ENCODE peak calls at places on chromosomes 6 and 20, in eight cellular contexts. One of them, this sample, is unnamed.

GRCh38 chr20:38134427-38135281 is 30.4 kb downstream of the TGM2 start:
- DNase-seq in B cell: no peak
- DNase-seq in tibial nerve: no peak
- DNase-seq in kidney epithelial cell: peak; percentile 51
- DNase-seq in heart left ventricle: no peak
- DNase-seq in cardiac muscle cell: peak; percentile 80
- DNase-seq in lower leg skin: peak; percentile 82
- DNase-seq in hepatocyte: no peak
- DNase-seq in this sample: peak; percentile 11

GRCh38 chr6:138485005-138485545 is 14.2 kb downstream of the NHSL1 start:
- DNase-seq in tibial nerve: no peak
- DNase-seq in cardiac muscle cell: peak; percentile 36
- DNase-seq in B cell: no peak
- DNase-seq in heart left ventricle: no peak
- DNase-seq in hepatocyte: no peak
- DNase-seq in kidney epithelial cell: no peak
- DNase-seq in lower leg skin: no peak
- DNase-seq in this sample: no peak

GRCh38 chr6:145562771-145563615 is 172.3 kb downstream of the EPM2A start:
- DNase-seq in kidney epithelial cell: no peak
- DNase-seq in lower leg skin: no peak
- DNase-seq in heart left ventricle: no peak
- DNase-seq in tibial nerve: no peak
- DNase-seq in cardiac muscle cell: no peak
- DNase-seq in hepatocyte: no peak
- DNase-seq in B cell: no peak
- DNase-seq in this sample: no peak

GRCh38 chr6:138088307-138088744 is 18.9 kb downstream of the PERP start:
- DNase-seq in kidney epithelial cell: peak; percentile 61
- DNase-seq in heart left ventricle: no peak
- DNase-seq in hepatocyte: peak; percentile 69
- DNase-seq in lower leg skin: no peak
- DNase-seq in tibial nerve: no peak
- DNase-seq in B cell: no peak
- DNase-seq in cardiac muscle cell: peak; percentile 34
- DNase-seq in this sample: no peak

GRCh38 chr20:49276201-49276894 is 1.5 kb downstream of the ZNFX1 start:
- DNase-seq in kidney epithelial cell: peak; percentile 51
- DNase-seq in heart left ventricle: peak; percentile 49
- DNase-seq in hepatocyte: peak; percentile 25
- DNase-seq in lower leg skin: no peak
- DNase-seq in tibial nerve: no peak
- DNase-seq in cardiac muscle cell: peak; percentile 59
- DNase-seq in B cell: peak; percentile 58
- DNase-seq in this sample: peak; percentile 82

GRCh38 chr6:157830354-157831017 is 7.4 kb downstream of the SNX9 start:
- DNase-seq in B cell: no peak
- DNase-seq in cardiac muscle cell: no peak
- DNase-seq in heart left ventricle: no peak
- DNase-seq in kidney epithelial cell: no peak
- DNase-seq in tibial nerve: no peak
- DNase-seq in hepatocyte: no peak
- DNase-seq in lower leg skin: no peak
- DNase-seq in this sample: no peak

GRCh38 chr20:37490670-37491350 is 30.2 kb upstream of the NNAT start:
- DNase-seq in tibial nerve: no peak
- DNase-seq in hepatocyte: no peak
- DNase-seq in B cell: no peak
- DNase-seq in kidney epithelial cell: no peak
- DNase-seq in heart left ventricle: no peak
- DNase-seq in lower leg skin: peak; percentile 59
- DNase-seq in cardiac muscle cell: no peak
- DNase-seq in this sample: no peak

GRCh38 chr6:133895573-133896343 is 6.8 kb downstream of the TCF21 start:
- DNase-seq in heart left ventricle: peak; percentile 39
- DNase-seq in hepatocyte: peak; percentile 32
- DNase-seq in B cell: no peak
- DNase-seq in cardiac muscle cell: peak; percentile 57
- DNase-seq in lower leg skin: no peak
- DNase-seq in tibial nerve: no peak
- DNase-seq in kidney epithelial cell: no peak
- DNase-seq in this sample: no peak

GRCh38 chr20:17863577-17864292 is 104.9 kb downstream of the SNX5 start:
- DNase-seq in lower leg skin: no peak
- DNase-seq in kidney epithelial cell: no peak
- DNase-seq in hepatocyte: peak; percentile 88
- DNase-seq in B cell: no peak
- DNase-seq in heart left ventricle: no peak
- DNase-seq in tibial nerve: no peak
- DNase-seq in cardiac muscle cell: no peak
- DNase-seq in this sample: no peak

GRCh38 chr6:108809211-108809610 is 39.0 kb upstream of the ARMC2 start:
- DNase-seq in B cell: no peak
- DNase-seq in heart left ventricle: no peak
- DNase-seq in hepatocyte: no peak
- DNase-seq in kidney epithelial cell: no peak
- DNase-seq in cardiac muscle cell: no peak
- DNase-seq in lower leg skin: no peak
- DNase-seq in tibial nerve: no peak
- DNase-seq in this sample: no peak

GRCh38 chr20:61980647-61981583 is 84.8 kb downstream of the TAF4 start:
- DNase-seq in tibial nerve: no peak
- DNase-seq in hepatocyte: no peak
- DNase-seq in cardiac muscle cell: peak; percentile 15
- DNase-seq in kidney epithelial cell: no peak
- DNase-seq in B cell: no peak
- DNase-seq in lower leg skin: no peak
- DNase-seq in heart left ventricle: no peak
- DNase-seq in this sample: peak; percentile 11

GRCh38 chr6:21079468-21080048 is 514.0 kb upstream of the SOX4 start:
- DNase-seq in B cell: no peak
- DNase-seq in hepatocyte: peak; percentile 28
- DNase-seq in kidney epithelial cell: no peak
- DNase-seq in heart left ventricle: no peak
- DNase-seq in tibial nerve: no peak
- DNase-seq in cardiac muscle cell: peak; percentile 44
- DNase-seq in lower leg skin: no peak
- DNase-seq in this sample: no peak

GRCh38 chr20:33569290-33570094 is 79.6 kb downstream of the CBFA2T2 start:
- DNase-seq in cardiac muscle cell: no peak
- DNase-seq in kidney epithelial cell: no peak
- DNase-seq in tibial nerve: no peak
- DNase-seq in lower leg skin: no peak
- DNase-seq in heart left ventricle: no peak
- DNase-seq in hepatocyte: no peak
- DNase-seq in B cell: no peak
- DNase-seq in this sample: no peak

GRCh38 chr6:1552296-1552761 is 57.4 kb upstream of the FOXC1 start:
- DNase-seq in heart left ventricle: no peak
- DNase-seq in hepatocyte: no peak
- DNase-seq in tibial nerve: no peak
- DNase-seq in B cell: peak; percentile 16
- DNase-seq in lower leg skin: no peak
- DNase-seq in kidney epithelial cell: no peak
- DNase-seq in cardiac muscle cell: peak; percentile 47
- DNase-seq in this sample: no peak

GRCh38 chr20:13142143-13142542 is 78.9 kb upstream of the ISM1 start:
- DNase-seq in hepatocyte: no peak
- DNase-seq in tibial nerve: no peak
- DNase-seq in B cell: no peak
- DNase-seq in cardiac muscle cell: no peak
- DNase-seq in heart left ventricle: no peak
- DNase-seq in kidney epithelial cell: no peak
- DNase-seq in lower leg skin: no peak
- DNase-seq in this sample: no peak

GRCh38 chr6:106444777-106445507 is 84.4 kb downstream of the CRYBG1 start:
- DNase-seq in heart left ventricle: no peak
- DNase-seq in tibial nerve: no peak
- DNase-seq in lower leg skin: no peak
- DNase-seq in kidney epithelial cell: peak; percentile 48
- DNase-seq in cardiac muscle cell: peak; percentile 76
- DNase-seq in hepatocyte: peak; percentile 81
- DNase-seq in B cell: peak; percentile 73
- DNase-seq in this sample: peak; percentile 17

GRCh38 chr20:55200317-55200716 is 724.9 kb downstream of the DOK5 start:
- DNase-seq in cardiac muscle cell: no peak
- DNase-seq in hepatocyte: no peak
- DNase-seq in heart left ventricle: no peak
- DNase-seq in kidney epithelial cell: no peak
- DNase-seq in tibial nerve: no peak
- DNase-seq in B cell: no peak
- DNase-seq in lower leg skin: no peak
- DNase-seq in this sample: no peak

GRCh38 chr6:87794922-87795885 is 93.2 kb upstream of the AKIRIN2 start:
- DNase-seq in kidney epithelial cell: no peak
- DNase-seq in cardiac muscle cell: no peak
- DNase-seq in lower leg skin: no peak
- DNase-seq in hepatocyte: no peak
- DNase-seq in B cell: no peak
- DNase-seq in heart left ventricle: no peak
- DNase-seq in tibial nerve: no peak
- DNase-seq in this sample: no peak

GRCh38 chr20:32626859-32627636 is 41.9 kb upstream of the NOL4L start:
- DNase-seq in heart left ventricle: no peak
- DNase-seq in hepatocyte: no peak
- DNase-seq in kidney epithelial cell: no peak
- DNase-seq in cardiac muscle cell: no peak
- DNase-seq in B cell: peak; percentile 54
- DNase-seq in lower leg skin: no peak
- DNase-seq in tibial nerve: no peak
- DNase-seq in this sample: peak; percentile 22

DNA sequence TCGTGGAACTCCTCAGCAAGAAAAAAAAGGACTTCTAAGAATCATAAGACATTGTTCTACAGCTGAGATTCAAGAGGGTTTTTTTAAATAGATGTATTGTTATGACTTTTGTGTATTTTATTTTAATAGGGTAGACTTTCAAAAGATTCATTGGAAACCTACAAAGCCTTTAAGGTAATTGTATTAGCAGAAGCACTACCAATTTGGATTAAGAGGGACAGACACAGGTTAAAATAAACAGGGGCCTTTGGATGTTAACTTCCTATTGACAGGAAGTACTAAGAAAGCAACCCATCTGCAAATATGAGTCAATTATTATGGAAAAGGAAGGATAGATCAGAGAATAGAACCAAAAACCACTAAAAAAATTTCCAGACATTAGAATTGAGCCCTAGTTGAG is 153.5 kb downstream of the HDGFL1 start:
- DNase-seq in tibial nerve: no peak
- DNase-seq in lower leg skin: no peak
- DNase-seq in kidney epithelial cell: no peak
- DNase-seq in cardiac muscle cell: no peak
- DNase-seq in heart left ventricle: no peak
- DNase-seq in B cell: no peak
- DNase-seq in hepatocyte: no peak
- DNase-seq in this sample: no peak
- TF ChIP-seq CTCF in tibial nerve: no peak
- TF ChIP-seq CTCF in lower leg skin: no peak
- TF ChIP-seq CTCF in kidney epithelial cell: no peak
- TF ChIP-seq CTCF in cardiac muscle cell: no peak
- TF ChIP-seq CTCF in heart left ventricle: no peak
- TF ChIP-seq CTCF in B cell: no peak
- TF ChIP-seq CTCF in hepatocyte: no peak
- TF ChIP-seq CTCF in this sample: no peak

DNA sequence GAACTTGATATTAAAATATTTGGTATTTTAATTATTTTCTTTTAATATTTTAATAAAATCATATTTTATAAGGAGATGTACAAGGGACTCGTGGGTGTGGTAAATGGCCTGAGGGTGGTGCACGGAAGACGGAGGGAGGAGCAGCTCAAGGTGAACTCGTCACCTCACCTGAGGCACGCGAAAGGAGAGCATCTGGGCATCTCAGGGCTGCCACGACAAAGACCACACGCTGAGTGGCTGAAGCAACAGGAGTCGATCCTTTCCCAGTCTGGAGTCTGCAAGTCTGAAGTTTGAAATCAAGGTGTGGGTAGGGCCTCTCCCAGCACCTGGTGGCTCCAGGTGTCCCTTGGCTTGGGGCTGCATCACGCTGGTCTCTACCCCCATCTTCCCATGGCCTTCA is 39.7 kb downstream of the APCDD1L start:
- DNase-seq in tibial nerve: no peak
- DNase-seq in hepatocyte: no peak
- DNase-seq in kidney epithelial cell: no peak
- DNase-seq in heart left ventricle: no peak
- DNase-seq in lower leg skin: peak; percentile 68
- DNase-seq in B cell: no peak
- DNase-seq in cardiac muscle cell: no peak
- DNase-seq in this sample: no peak
- TF ChIP-seq CTCF in tibial nerve: no peak
- TF ChIP-seq CTCF in hepatocyte: no peak
- TF ChIP-seq CTCF in kidney epithelial cell: no peak
- TF ChIP-seq CTCF in heart left ventricle: no peak
- TF ChIP-seq CTCF in lower leg skin: no peak
- TF ChIP-seq CTCF in B cell: no peak
- TF ChIP-seq CTCF in cardiac muscle cell: no peak
- TF ChIP-seq CTCF in this sample: no peak

DNA sequence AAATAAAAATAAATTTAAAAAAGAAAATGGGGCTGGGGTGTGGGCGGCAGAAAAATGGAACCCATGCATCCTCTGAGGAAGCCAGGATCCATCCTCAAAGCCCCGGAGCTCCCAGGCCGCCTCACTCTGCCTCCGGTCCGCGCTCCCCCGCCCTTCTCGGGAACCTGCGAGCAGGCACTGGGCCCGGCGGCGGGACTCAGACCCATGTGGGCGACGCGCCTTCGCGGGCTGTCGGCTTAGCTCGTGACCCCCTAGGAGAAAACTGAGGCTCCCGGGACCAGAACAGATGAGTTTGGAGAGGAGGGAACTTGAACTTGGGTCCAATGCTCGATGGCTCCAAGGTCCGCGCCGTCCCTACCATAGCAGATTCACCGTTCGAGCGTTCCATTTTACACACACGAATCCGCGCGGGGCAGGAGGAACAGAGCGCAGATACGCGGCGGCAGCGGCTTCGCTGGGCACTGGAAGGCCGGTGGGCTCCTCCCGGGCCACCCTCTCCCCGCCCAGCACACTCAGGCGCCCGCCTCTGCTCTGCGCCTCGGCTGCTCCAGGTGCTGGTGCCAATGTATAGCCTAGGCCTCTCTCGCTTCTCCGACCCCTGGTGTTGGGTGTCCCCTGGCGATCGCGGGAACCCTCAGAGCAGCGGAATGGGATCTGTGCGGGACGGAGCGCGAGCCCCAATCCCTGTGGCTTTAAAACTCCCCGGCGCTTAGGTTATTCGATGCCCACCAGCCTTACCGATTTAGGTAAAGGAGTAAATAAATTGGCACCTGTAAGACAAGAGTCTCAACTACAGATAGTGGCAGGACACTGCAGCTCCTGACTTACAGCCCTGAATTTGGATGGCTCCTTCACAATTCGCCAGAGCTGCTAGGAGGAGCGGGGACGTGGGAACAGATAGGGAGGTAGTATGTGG is 39.2 kb downstream of the DPPA5 start:
- DNase-seq in tibial nerve: no peak
- DNase-seq in lower leg skin: no peak
- DNase-seq in B cell: no peak
- DNase-seq in heart left ventricle: no peak
- DNase-seq in hepatocyte: no peak
- DNase-seq in kidney epithelial cell: no peak
- DNase-seq in cardiac muscle cell: peak; percentile 14
- DNase-seq in this sample: no peak
- TF ChIP-seq CTCF in tibial nerve: no peak
- TF ChIP-seq CTCF in lower leg skin: no peak
- TF ChIP-seq CTCF in B cell: no peak
- TF ChIP-seq CTCF in heart left ventricle: no peak
- TF ChIP-seq CTCF in hepatocyte: no peak
- TF ChIP-seq CTCF in kidney epithelial cell: no peak
- TF ChIP-seq CTCF in cardiac muscle cell: no peak
- TF ChIP-seq CTCF in this sample: no peak

GRCh38 chr6:10621847-10622246 is 72.6 kb downstream of the C6orf52 start:
- DNase-seq in hepatocyte: no peak
- DNase-seq in heart left ventricle: no peak
- DNase-seq in kidney epithelial cell: no peak
- DNase-seq in tibial nerve: no peak
- DNase-seq in lower leg skin: no peak
- DNase-seq in cardiac muscle cell: no peak
- DNase-seq in B cell: no peak
- DNase-seq in this sample: no peak
- TF ChIP-seq CTCF in hepatocyte: no peak
- TF ChIP-seq CTCF in heart left ventricle: no peak
- TF ChIP-seq CTCF in kidney epithelial cell: no peak
- TF ChIP-seq CTCF in tibial nerve: no peak
- TF ChIP-seq CTCF in lower leg skin: no peak
- TF ChIP-seq CTCF in cardiac muscle cell: no peak
- TF ChIP-seq CTCF in B cell: no peak
- TF ChIP-seq CTCF in this sample: no peak